ENCODE peak calls at places on chromosomes 2 and 18, in ten cellular contexts. S is psoas muscle; V is H1; W is H9; Q is gastrocnemius medialis; I is tibial artery; D is heart left ventricle; J is spleen; H is naive thymus-derived CD4-positive, alpha-beta T cell; F is prostate gland. L is an unnamed sample. For H3K27me3 and H3K9me3, the result is how much of the 10 kb centered on the place peaks cover.

GRCh38 chr2:207676827-207677354 is 34.5 kb upstream of the CCNYL1 start:
- DNase-seq in S (no peak), V (no peak), W (no peak), Q (no peak), I (no peak), D (no peak), J (no peak), H (no peak), F (no peak), L (no peak)

GRCh38 chr18:51390695-51391094 is 193.2 kb upstream of the MEX3C start:
- DNase-seq in S (no peak), V (no peak), W (no peak), Q (no peak), I (no peak), D (no peak), J (no peak), H (no peak), F (no peak), L (peak)

GRCh38 chr2:33949371-33949770 is 350.3 kb upstream of the FAM98A start:
- DNase-seq in S (no peak), V (no peak), W (no peak), Q (no peak), I (no peak), D (no peak), J (no peak), H (no peak), F (no peak), L (no peak)

GRCh38 chr2:48900321-48901014 is 144.9 kb upstream of the LHCGR start:
- DNase-seq in S (no peak), V (no peak), W (no peak), Q (no peak), I (no peak), D (no peak), J (no peak), H (no peak), F (no peak), L (peak)

GRCh38 chr2:97747716-97748115 is 34.3 kb downstream of the ZAP70 start:
- DNase-seq in S (no peak), V (no peak), W (no peak), Q (no peak), I (no peak), D (no peak), J (no peak), H (no peak), F (no peak), L (no peak)

GRCh38 chr2:204108874-204109295 is 172.3 kb downstream of the ICOS start:
- DNase-seq in S (no peak), V (no peak), W (no peak), Q (no peak), I (no peak), D (no peak), J (no peak), H (no peak), F (no peak), L (no peak)

GRCh38 chr18:9209230-9209629 is 72.6 kb downstream of the ANKRD12 start:
- DNase-seq in S (no peak), V (no peak), W (no peak), Q (no peak), I (no peak), D (no peak), J (no peak), H (no peak), F (no peak), L (no peak)

GRCh38 chr2:38155-38554 is 8.2 kb downstream of the FAM110C start:
- DNase-seq in S (no peak), V (no peak), W (no peak), Q (no peak), I (no peak), D (no peak), J (no peak), H (no peak), F (no peak), L (no peak)

GRCh38 chr2:108377815-108378630 is at the start of gene SULT1C4:
- DNase-seq in S (peak), V (peak), W (peak), Q (no peak), I (peak), D (peak), J (peak), H (no peak), F (peak), L (peak)

GRCh38 chr2:175552902-175553301 is 371.4 kb upstream of the ATP5MC3 start:
- DNase-seq in S (no peak), V (no peak), W (no peak), Q (no peak), I (no peak), D (no peak), J (no peak), H (no peak), F (no peak), L (no peak)

GRCh38 chr2:105895995-105896764 is 151.5 kb downstream of the NCK2 start:
- DNase-seq in S (peak), V (no peak), W (no peak), Q (peak), I (no peak), D (no peak), J (no peak), H (peak), F (no peak), L (no peak)

GRCh38 chr2:10187661-10188060 is 65.1 kb downstream of the RRM2 start:
- DNase-seq in S (no peak), V (no peak), W (no peak), Q (no peak), I (no peak), D (no peak), J (peak), H (no peak), F (no peak), L (no peak)

GRCh38 chr2:1032030-1032429 is 81.4 kb downstream of the SNTG2 start:
- DNase-seq in S (no peak), V (no peak), W (no peak), Q (no peak), I (no peak), D (no peak), J (no peak), H (no peak), F (no peak), L (no peak)

GRCh38 chr2:134174711-134175110 is 79.2 kb upstream of the MGAT5 start:
- DNase-seq in S (no peak), V (no peak), W (no peak), Q (no peak), I (no peak), D (peak), J (no peak), H (no peak), F (no peak), L (no peak)

GRCh38 chr18:48106498-48106897 is 176.0 kb upstream of the SMAD2 start:
- DNase-seq in S (no peak), V (no peak), W (no peak), Q (no peak), I (no peak), D (no peak), J (no peak), H (no peak), F (no peak), L (no peak)

GRCh38 chr18:48109961-48110493 is 179.6 kb upstream of the SMAD2 start:
- DNase-seq in S (no peak), V (no peak), W (no peak), Q (no peak), I (no peak), D (no peak), J (no peak), H (no peak), F (no peak), L (no peak)

GRCh38 chr18:48105317-48105716 is 174.9 kb upstream of the SMAD2 start:
- DNase-seq in S (no peak), V (no peak), W (no peak), Q (no peak), I (no peak), D (no peak), J (no peak), H (no peak), F (no peak), L (no peak)

GRCh38 chr18:48106976-48107781 is 176.7 kb upstream of the SMAD2 start:
- DNase-seq in S (no peak), V (no peak), W (peak), Q (no peak), I (no peak), D (no peak), J (no peak), H (no peak), F (no peak), L (no peak)

DNA sequence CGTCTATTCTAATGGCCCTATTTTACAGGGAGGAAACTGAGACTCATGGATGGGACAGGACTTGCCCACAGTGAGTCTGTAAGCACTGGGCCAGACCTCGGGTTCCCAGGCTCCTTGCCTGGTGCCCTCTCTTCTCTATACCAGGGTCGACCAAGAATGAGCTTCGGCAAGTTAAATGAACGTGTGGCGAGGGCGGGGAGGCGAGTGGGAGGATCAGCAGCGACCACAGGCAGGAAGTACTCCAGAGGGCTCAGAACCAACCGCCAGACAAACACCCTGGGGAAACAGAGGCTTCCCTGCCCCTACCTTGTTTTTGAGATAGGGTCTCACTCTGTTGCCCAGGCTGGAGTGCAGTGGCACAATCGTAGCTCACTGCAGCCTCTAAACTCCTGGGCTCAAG is 177.7 kb upstream of the SMAD2 start:
- DNase-seq in S (no peak), V (no peak), W (no peak), Q (no peak), I (no peak), D (no peak), J (no peak), H (no peak), F (no peak), L (no peak)
- H3K27me3 ChIP-seq in S (under half), V (under half), W (under half), Q (under half), I (under half), D (under half), J (under half), H (under half), F (under half), L (under half)

GRCh38 chr2:240840435-240841060 is 20.5 kb upstream of the KIF1A start:
- DNase-seq in S (no peak), V (peak), W (peak), Q (no peak), I (no peak), D (peak), J (no peak), H (no peak), F (peak), L (peak)

GRCh38 chr2:240835528-240835927 is 15.5 kb upstream of the KIF1A start:
- DNase-seq in S (no peak), V (no peak), W (no peak), Q (no peak), I (no peak), D (no peak), J (peak), H (no peak), F (no peak), L (no peak)

GRCh38 chr2:240836781-240837467 is 16.9 kb upstream of the KIF1A start:
- DNase-seq in S (peak), V (no peak), W (no peak), Q (peak), I (no peak), D (peak), J (peak), H (no peak), F (no peak), L (peak)

GRCh38 chr2:240839152-240840143 is 19.4 kb upstream of the KIF1A start:
- DNase-seq in S (no peak), V (no peak), W (no peak), Q (no peak), I (no peak), D (no peak), J (peak), H (no peak), F (no peak), L (no peak)

DNA sequence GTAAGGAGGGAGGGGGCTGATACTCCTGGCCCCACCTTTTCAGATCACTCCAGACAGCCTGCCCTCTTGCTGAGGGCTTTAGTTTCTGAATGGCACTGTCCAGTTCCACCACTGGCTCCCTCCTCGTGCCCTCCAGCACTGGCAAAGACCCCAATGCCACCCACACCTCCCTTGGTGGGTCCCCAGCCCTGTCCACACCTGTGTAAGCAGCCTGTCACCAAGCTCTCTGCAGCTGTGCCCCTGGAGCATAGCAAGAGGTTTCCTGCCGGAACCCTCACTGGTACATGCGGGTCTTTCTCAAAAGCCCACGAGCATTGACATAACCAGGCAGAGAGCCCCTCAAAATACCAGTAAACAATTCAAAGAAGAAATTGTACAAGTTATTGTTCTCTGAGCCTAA is 17.6 kb upstream of the KIF1A start:
- DNase-seq in S (no peak), V (no peak), W (no peak), Q (no peak), I (no peak), D (no peak), J (peak), H (no peak), F (no peak), L (no peak)
- H3K9me3 ChIP-seq in S (under half), V (under half), W (under half), Q (under half), I (under half), D (under half), J (under half), H (under half), F (under half), L (under half)

DNA sequence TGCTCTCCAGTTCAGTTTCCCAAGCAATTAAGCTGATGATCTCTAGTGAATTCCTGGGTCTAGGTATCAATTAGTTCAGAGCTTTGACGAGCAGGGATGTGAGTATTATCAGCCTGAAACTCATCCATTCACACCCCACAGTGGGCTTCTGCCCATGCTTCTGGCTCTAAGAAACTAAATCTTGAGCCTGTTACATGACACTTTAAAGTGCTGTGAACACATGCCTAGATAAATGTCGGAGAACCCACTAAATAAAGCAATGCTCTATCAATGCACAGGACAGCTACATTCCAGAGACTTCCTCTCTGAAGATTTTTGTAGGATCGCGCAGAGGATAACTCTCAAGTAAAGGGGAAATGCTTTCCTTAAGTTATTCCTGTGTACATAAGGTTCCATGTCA is 356.5 kb upstream of the TNP1 start:
- DNase-seq in S (no peak), V (no peak), W (no peak), Q (no peak), I (no peak), D (no peak), J (no peak), H (no peak), F (no peak), L (no peak)
- H3K27me3 ChIP-seq in S (under half), V (under half), W (under half), Q (under half), I (under half), D (under half), J (under half), H (under half), F (under half), L (under half)

DNA sequence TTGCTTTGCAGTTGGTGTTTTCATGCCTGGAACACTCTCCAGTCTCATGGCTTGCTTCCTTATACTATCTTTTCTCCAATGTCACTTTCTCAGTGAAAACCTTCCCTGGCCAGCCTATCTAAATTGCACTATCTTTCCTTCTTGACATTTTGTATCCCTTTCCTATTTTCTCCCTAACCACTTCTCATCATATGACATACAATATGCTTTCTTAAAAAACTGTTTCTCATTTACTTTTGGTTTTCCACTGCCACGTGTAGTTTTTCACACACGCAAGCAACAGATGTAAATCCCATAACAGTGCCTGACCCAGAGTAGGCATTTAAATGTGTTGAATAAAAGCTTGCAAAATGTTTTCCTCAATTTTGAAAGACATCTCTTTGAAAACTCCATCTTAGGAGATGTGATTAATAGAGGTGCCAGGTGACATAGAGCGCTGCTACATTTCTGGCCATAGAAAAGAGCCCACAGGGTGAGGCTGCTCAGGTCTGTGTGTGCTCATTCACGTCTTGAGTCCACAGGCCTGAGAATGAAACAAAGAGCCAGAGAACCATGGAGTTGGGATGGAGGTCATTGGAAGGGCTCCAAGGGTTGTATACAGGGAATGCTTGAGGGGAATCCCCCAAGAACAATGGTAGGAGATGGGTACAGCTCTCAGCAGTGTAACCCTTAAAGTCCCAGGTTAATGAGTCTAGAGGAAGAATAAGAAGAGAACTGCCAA is 12.7 kb downstream of the ZNF24 start:
- DNase-seq in S (no peak), V (no peak), W (no peak), Q (no peak), I (no peak), D (no peak), J (no peak), H (no peak), F (no peak), L (no peak)
- H3K9me3 ChIP-seq in S (under half), V (under half), W (under half), Q (under half), I (under half), D (under half), J (under half), H (under half), F (under half), L (under half)

DNA sequence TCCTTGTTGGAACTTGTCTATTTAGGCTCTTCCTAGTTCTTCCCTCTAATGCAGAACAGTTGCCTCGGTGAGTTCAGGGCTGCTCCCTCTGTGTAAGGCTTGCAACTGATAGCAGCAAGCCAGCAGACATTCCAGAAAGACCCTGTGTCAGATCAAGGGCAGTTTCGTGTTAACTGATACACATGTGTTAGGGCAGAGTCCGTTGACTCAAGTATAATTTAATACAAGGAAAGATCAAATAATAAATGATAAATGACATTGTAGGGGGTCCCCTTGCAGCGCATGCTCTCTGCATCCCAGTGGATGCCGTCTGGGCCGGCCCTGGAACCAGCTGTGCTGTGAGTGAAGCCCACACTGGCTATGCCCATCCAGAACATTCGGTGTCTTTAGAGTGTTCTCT is 180.3 kb downstream of the AGAP1 start:
- DNase-seq in S (no peak), V (no peak), W (no peak), Q (no peak), I (no peak), D (no peak), J (no peak), H (no peak), F (no peak), L (no peak)
- H3K27me3 ChIP-seq in S (under half), V (under half), W (under half), Q (under half), I (under half), D (under half), J (under half), H (under half), F (under half), L (under half)

DNA sequence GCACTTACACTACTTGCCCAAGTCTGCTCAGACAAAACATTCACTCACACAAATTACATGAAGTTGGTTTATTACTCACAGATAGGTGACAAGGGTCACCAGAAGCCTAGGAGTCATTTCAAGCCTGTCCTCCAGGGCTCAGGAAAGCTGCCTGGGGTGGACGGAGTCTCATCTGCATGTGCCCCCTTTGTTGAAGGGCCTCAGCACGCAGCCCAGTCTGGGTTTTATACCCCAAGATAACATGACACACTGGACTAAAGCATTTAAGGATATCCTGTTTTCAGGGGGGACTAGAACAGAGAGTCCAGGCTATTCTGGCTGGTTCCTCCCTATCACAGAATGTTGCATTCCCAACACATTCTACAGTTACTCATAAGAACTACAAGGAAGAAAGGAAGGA is 164.7 kb downstream of the MREG start:
- DNase-seq in S (no peak), V (no peak), W (no peak), Q (no peak), I (no peak), D (no peak), J (no peak), H (no peak), F (no peak), L (no peak)
- H3K9me3 ChIP-seq in S (under half), V (under half), W (under half), Q (under half), I (under half), D (under half), J (under half), H (under half), F (under half), L (under half)

DNA sequence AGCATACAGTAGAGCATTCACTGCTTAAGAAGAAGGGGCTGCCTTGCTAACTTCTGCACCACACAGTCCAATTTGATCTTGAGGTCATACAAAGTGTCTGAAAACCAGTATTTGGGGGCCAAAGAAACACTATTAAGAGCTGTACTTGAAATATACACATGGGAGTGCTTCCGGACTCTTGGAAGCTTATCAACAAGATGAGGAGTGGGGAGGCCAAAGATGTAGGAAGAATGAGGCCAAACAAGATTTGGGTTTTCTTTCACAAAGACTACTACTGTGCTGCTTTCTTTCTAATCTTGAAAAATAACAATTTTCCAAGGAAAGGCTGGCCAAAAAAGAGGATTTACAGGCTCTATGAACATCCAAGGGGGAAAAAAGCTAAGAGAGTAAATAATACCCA is 24.8 kb upstream of the MALL start:
- DNase-seq in S (no peak), V (no peak), W (no peak), Q (no peak), I (no peak), D (no peak), J (no peak), H (no peak), F (no peak), L (no peak)
- H3K27me3 ChIP-seq in S (under half), V (under half), W (under half), Q (under half), I (under half), D (under half), J (under half), H (under half), F (under half), L (under half)

GRCh38 chr2:170207901-170208300 is 30.0 kb downstream of the MYO3B start:
- DNase-seq in S (no peak), V (no peak), W (no peak), Q (no peak), I (no peak), D (no peak), J (no peak), H (no peak), F (no peak), L (no peak)
- H3K9me3 ChIP-seq in S (under half), V (under half), W (under half), Q (under half), I (under half), D (under half), J (under half), H (under half), F (under half), L (under half)